ENCODE peak calls at places on chromosomes 11 and 22, in eight cellular contexts. G is astrocyte, R is SJSA1, D is neural progenitor cell, Q is sigmoid colon, U is tibial artery, H is neuronal stem cell, Y is stomach. V is an unnamed sample.

GRCh38 chr11:116415095-116415494 is 357.7 kb downstream of the BUD13 start:
- DNase-seq in G (peak; percentile 64), R (no peak), D (no peak), Q (no peak), U (no peak), H (no peak), Y (no peak), V (no peak)

GRCh38 chr11:74380746-74381439 is 17.3 kb downstream of the PGM2L1 start:
- DNase-seq in G (no peak), R (no peak), D (no peak), Q (no peak), U (no peak), H (no peak), Y (peak; percentile 57), V (no peak)

GRCh38 chr22:22207845-22208564 is 36.6 kb upstream of the VPREB1 start:
- DNase-seq in G (peak; percentile 32), R (peak; percentile 48), D (peak; percentile 84), Q (no peak), U (no peak), H (peak; percentile 56), Y (peak; percentile 76), V (peak; percentile 78)

GRCh38 chr22:40128989-40129388 is 48.7 kb upstream of the TNRC6B start:
- DNase-seq in G (no peak), R (no peak), D (no peak), Q (no peak), U (no peak), H (no peak), Y (no peak), V (no peak)

GRCh38 chr11:95519912-95520311 is 269.7 kb downstream of the FAM76B start:
- DNase-seq in G (no peak), R (no peak), D (no peak), Q (no peak), U (no peak), H (no peak), Y (no peak), V (no peak)

GRCh38 chr11:69539416-69540117 is 58.1 kb downstream of the LINC01488 start:
- DNase-seq in G (no peak), R (no peak), D (no peak), Q (peak; percentile 70), U (no peak), H (no peak), Y (no peak), V (peak; percentile 78)

GRCh38 chr11:111585371-111585770 is 16.9 kb upstream of the SIK2 start:
- DNase-seq in G (peak; percentile 79), R (no peak), D (no peak), Q (no peak), U (no peak), H (no peak), Y (no peak), V (no peak)

GRCh38 chr11:70333206-70333605 is 62.7 kb downstream of the PPFIA1 start:
- DNase-seq in G (peak; percentile 22), R (no peak), D (no peak), Q (no peak), U (no peak), H (no peak), Y (no peak), V (no peak)

GRCh38 chr22:37173709-37174108 is 14.3 kb downstream of the C1QTNF6 start:
- DNase-seq in G (no peak), R (no peak), D (no peak), Q (peak; percentile 79), U (peak; percentile 69), H (no peak), Y (no peak), V (no peak)

GRCh38 chr22:39597236-39597869 is 26.8 kb downstream of the CACNA1I start:
- DNase-seq in G (no peak), R (no peak), D (no peak), Q (no peak), U (no peak), H (no peak), Y (no peak), V (no peak)

GRCh38 chr22:45684169-45684568 is 12.5 kb downstream of the ATXN10 start:
- DNase-seq in G (peak; percentile 84), R (no peak), D (no peak), Q (no peak), U (no peak), H (no peak), Y (no peak), V (no peak)
- H3K4me1 ChIP-seq in G (peaks cover 97% of the 10 kb centered on the region), R (peaks cover 98% of the 10 kb centered on the region), D (no peaks in the 10 kb centered on the region), Q (peaks cover 87% of the 10 kb centered on the region), U (no peaks in the 10 kb centered on the region), H (peaks cover 6% of the 10 kb centered on the region), Y (peaks cover 95% of the 10 kb centered on the region), V (peaks cover 15% of the 10 kb centered on the region)

DNA sequence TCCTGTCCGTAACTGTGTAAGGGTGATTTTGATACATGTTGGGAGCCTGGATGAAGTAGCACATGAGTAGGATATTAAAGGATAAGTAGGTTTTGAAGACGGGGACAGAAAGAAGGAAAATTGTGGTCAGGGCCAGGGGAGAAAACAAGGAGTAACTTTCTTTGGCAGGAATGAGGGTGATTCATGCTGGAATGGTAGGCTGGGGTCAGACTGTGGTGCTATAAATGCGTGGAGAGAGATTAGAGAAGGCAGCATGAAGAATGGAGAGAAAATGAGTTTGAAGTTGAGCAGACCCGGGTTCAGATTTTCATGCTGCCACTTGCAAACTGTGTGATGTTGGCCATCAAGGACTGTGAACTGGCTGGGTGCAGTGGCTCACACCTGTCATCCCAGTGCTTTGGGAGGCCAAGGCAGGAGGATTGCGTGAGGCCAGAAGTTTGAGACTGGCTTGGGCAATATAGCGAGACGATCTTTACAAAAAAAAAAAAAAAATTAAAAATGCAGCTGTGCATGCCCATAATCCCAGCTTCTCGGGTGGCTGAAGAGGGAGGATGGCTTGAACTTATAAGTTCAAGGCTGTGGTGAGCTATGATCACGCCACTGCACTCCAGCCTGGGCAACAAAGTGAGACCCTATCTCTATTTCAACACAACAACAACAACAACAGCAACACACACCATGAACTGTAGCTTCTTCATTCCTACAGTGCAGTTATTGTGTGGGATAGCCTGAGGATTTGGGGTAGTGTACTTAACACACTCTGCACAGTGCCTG is 22.3 kb downstream of the ZBTB16 start:
- DNase-seq in G (peak; percentile 66), R (no peak), D (no peak), Q (peak; percentile 67), U (no peak), H (no peak), Y (no peak), V (no peak)
- H3K4me1 ChIP-seq in G (peaks cover 2% of the 10 kb centered on the region), R (no peaks in the 10 kb centered on the region), D (peaks cover 78% of the 10 kb centered on the region), Q (peaks cover 100% of the 10 kb centered on the region), U (peaks cover 6% of the 10 kb centered on the region), H (peaks cover 50% of the 10 kb centered on the region), Y (peaks cover 100% of the 10 kb centered on the region), V (peaks cover 64% of the 10 kb centered on the region)

GRCh38 chr11:61510980-61511373 is 2.4 kb downstream of the LRRC10B start:
- DNase-seq in G (no peak), R (no peak), D (no peak), Q (no peak), U (peak; percentile 95), H (no peak), Y (no peak), V (no peak)
- H3K4me1 ChIP-seq in G (peaks cover 3% of the 10 kb centered on the region), R (peaks cover 13% of the 10 kb centered on the region), D (peaks cover 41% of the 10 kb centered on the region), Q (peaks cover 34% of the 10 kb centered on the region), U (no peaks in the 10 kb centered on the region), H (peaks cover 23% of the 10 kb centered on the region), Y (peaks cover 24% of the 10 kb centered on the region), V (peaks cover 3% of the 10 kb centered on the region)

GRCh38 chr11:66937334-66937733 is 20.8 kb downstream of the PC start:
- DNase-seq in G (no peak), R (no peak), D (no peak), Q (no peak), U (no peak), H (no peak), Y (no peak), V (no peak)
- H3K4me1 ChIP-seq in G (peaks cover 3% of the 10 kb centered on the region), R (no peaks in the 10 kb centered on the region), D (no peaks in the 10 kb centered on the region), Q (no peaks in the 10 kb centered on the region), U (no peaks in the 10 kb centered on the region), H (no peaks in the 10 kb centered on the region), Y (no peaks in the 10 kb centered on the region), V (no peaks in the 10 kb centered on the region)

GRCh38 chr11:2694495-2694894 is 5.3 kb downstream of the KCNQ1OT1 start:
- DNase-seq in G (no peak), R (no peak), D (no peak), Q (no peak), U (no peak), H (no peak), Y (no peak), V (no peak)

GRCh38 chr11:2694995-2695939 is 4.5 kb downstream of the KCNQ1OT1 start:
- DNase-seq in G (no peak), R (no peak), D (no peak), Q (peak; percentile 28), U (peak; percentile 21), H (no peak), Y (no peak), V (no peak)

GRCh38 chr11:2693851-2694261 is 5.9 kb downstream of the KCNQ1OT1 start:
- DNase-seq in G (no peak), R (no peak), D (no peak), Q (peak; percentile 38), U (peak; percentile 51), H (no peak), Y (no peak), V (no peak)

GRCh38 chr11:2691991-2692841 is 7.6 kb downstream of the KCNQ1OT1 start:
- DNase-seq in G (no peak), R (no peak), D (peak; percentile 61), Q (peak; percentile 40), U (peak; percentile 19), H (no peak), Y (no peak), V (peak; percentile 46)

GRCh38 chr11:2693271-2693833 is 6.4 kb downstream of the KCNQ1OT1 start:
- DNase-seq in G (no peak), R (no peak), D (peak; percentile 85), Q (peak; percentile 48), U (peak; percentile 23), H (no peak), Y (no peak), V (no peak)
- H3K4me1 ChIP-seq in G (peaks cover 4% of the 10 kb centered on the region), R (peaks cover 12% of the 10 kb centered on the region), D (peaks cover 41% of the 10 kb centered on the region), Q (peaks cover 74% of the 10 kb centered on the region), U (no peaks in the 10 kb centered on the region), H (peaks cover 19% of the 10 kb centered on the region), Y (peaks cover 84% of the 10 kb centered on the region), V (peaks cover 6% of the 10 kb centered on the region)